ENCODE peak calls at places on chromosomes 6 and 20, in eight cellular contexts. H is left ventricle myocardium inferior; N is aorta; Q is H1; L is CD8-positive, alpha-beta T cell; S is PC-3; E is ovary; M is stomach. J is an unnamed sample.

GRCh38 chr20:44081476-44081875 is 105.5 kb downstream of the JPH2 start:
- DNase-seq in Q (no peak), E (no peak), H (no peak), N (no peak), M (no peak), S (no peak), L (no peak), J (peak; percentile 57)

GRCh38 chr20:46365483-46366215 is 40.8 kb downstream of the ELMO2 start:
- DNase-seq in E (no peak), N (no peak), L (no peak), Q (no peak), M (no peak), S (no peak), H (no peak), J (no peak)

GRCh38 chr20:48463096-48463710 is 364.6 kb downstream of the PREX1 start:
- DNase-seq in E (no peak), S (no peak), H (no peak), M (no peak), N (no peak), L (no peak), Q (no peak), J (no peak)

GRCh38 chr6:28401172-28401571 is 1.6 kb upstream of the ZSCAN12 start:
- DNase-seq in L (no peak), Q (no peak), M (no peak), N (no peak), H (no peak), E (no peak), S (peak; percentile 76), J (no peak)

GRCh38 chr6:126188271-126188909 is 151.5 kb upstream of the CENPW start:
- DNase-seq in H (no peak), N (no peak), Q (no peak), M (no peak), S (peak; percentile 45), L (no peak), E (no peak), J (no peak)

GRCh38 chr6:15038013-15038791 is 207.7 kb upstream of the JARID2 start:
- DNase-seq in N (no peak), E (no peak), S (no peak), H (no peak), M (no peak), L (no peak), Q (peak; percentile 62), J (no peak)

GRCh38 chr6:56649782-56650181 is 7.1 kb upstream of the DST start:
- DNase-seq in S (peak; percentile 30), M (no peak), Q (no peak), E (no peak), L (no peak), N (no peak), H (no peak), J (no peak)

GRCh38 chr6:31663961-31664789 is 622 bp downstream of the GPANK1 start:
- DNase-seq in S (peak; percentile 73), N (peak; percentile 71), E (peak; percentile 63), M (no peak), H (no peak), Q (no peak), L (no peak), J (peak; percentile 70)

GRCh38 chr20:57656821-57657536 is 36.8 kb upstream of the ZBP1 start:
- DNase-seq in Q (no peak), H (peak; percentile 13), L (peak; percentile 10), M (peak; percentile 19), E (no peak), N (no peak), S (no peak), J (peak; percentile 1)

GRCh38 chr6:88558981-88559380 is 392.8 kb upstream of the CNR1 start:
- DNase-seq in N (no peak), S (no peak), E (no peak), Q (no peak), M (no peak), H (no peak), L (no peak), J (no peak)

GRCh38 chr6:87684895-87685654 is 17.0 kb downstream of the AKIRIN2 start:
- DNase-seq in Q (no peak), M (no peak), S (no peak), N (no peak), L (no peak), H (no peak), E (no peak), J (no peak)

GRCh38 chr20:44573501-44573869 is 8.9 kb upstream of the PKIG start:
- DNase-seq in S (no peak), E (no peak), N (no peak), M (no peak), Q (no peak), H (no peak), L (no peak), J (no peak)

GRCh38 chr6:5202206-5202605 is 58.5 kb downstream of the LYRM4 start:
- DNase-seq in H (no peak), M (no peak), N (no peak), Q (no peak), L (no peak), S (no peak), E (no peak), J (no peak)

GRCh38 chr20:24672886-24673677 is 203.7 kb downstream of the SYNDIG1 start:
- DNase-seq in E (no peak), Q (no peak), N (no peak), L (no peak), S (peak; percentile 97), H (no peak), M (no peak), J (no peak)

GRCh38 chr20:25036331-25036936 is 21.5 kb downstream of the ACSS1 start:
- DNase-seq in L (no peak), M (no peak), H (no peak), Q (no peak), E (no peak), S (no peak), N (peak; percentile 32), J (no peak)

GRCh38 chr6:111185954-111186353 is 98.7 kb downstream of the SLC16A10 start:
- DNase-seq in M (peak; percentile 37), H (no peak), N (no peak), S (no peak), L (no peak), E (no peak), Q (no peak), J (no peak)

GRCh38 chr20:13930246-13930645 is 60.2 kb downstream of the SEL1L2 start:
- DNase-seq in N (no peak), S (peak; percentile 91), Q (no peak), E (no peak), L (no peak), M (no peak), H (no peak), J (no peak)

GRCh38 chr20:19947611-19948264 is 69.4 kb upstream of the NAA20 start:
- DNase-seq in Q (no peak), S (peak; percentile 30), L (no peak), N (no peak), E (no peak), M (peak; percentile 50), H (no peak), J (no peak)

GRCh38 chr6:156167289-156168076 is 609.7 kb upstream of the ARID1B start:
- DNase-seq in N (no peak), S (no peak), E (peak; percentile 42), M (no peak), L (no peak), Q (no peak), H (no peak), J (peak; percentile 60)
- H3K4me3 ChIP-seq in N (peak overlapping the region; percentile 60), S (no peak overlapping the region), E (peak overlapping the region; percentile 24), M (peak overlapping the region; percentile 23), L (no peak overlapping the region), Q (no peak overlapping the region), H (peak overlapping the region; percentile 52), J (peak overlapping the region; percentile 19)

DNA sequence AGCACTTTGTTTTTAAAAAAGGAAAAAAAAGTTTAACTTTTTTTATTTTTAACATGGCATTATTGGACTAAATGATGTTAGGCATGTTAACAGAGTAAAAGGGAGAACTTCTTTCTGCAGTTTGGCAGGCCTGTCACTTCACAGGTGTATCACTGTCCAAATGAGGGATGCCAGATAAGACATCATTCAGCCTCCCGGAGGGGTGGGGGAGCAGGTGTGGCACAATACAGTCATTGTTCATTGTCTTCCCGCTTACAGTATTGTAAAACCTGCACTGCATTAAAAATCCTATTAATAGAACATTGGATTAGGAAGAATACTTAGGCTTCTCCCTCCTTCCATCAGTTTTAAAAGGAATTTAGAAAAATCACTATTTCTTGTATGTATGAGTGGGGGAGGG is 80.7 kb downstream of the CARMIL1 start:
- DNase-seq in Q (no peak), S (peak; percentile 74), M (no peak), L (no peak), E (no peak), N (no peak), H (no peak), J (no peak)
- H3K27ac ChIP-seq in Q (no peak overlapping the region), S (peak overlapping the region; percentile 68), M (no peak overlapping the region), L (no peak overlapping the region), E (no peak overlapping the region), N (peak overlapping the region; percentile 57), H (peak overlapping the region; percentile 78), J (no peak overlapping the region)

DNA sequence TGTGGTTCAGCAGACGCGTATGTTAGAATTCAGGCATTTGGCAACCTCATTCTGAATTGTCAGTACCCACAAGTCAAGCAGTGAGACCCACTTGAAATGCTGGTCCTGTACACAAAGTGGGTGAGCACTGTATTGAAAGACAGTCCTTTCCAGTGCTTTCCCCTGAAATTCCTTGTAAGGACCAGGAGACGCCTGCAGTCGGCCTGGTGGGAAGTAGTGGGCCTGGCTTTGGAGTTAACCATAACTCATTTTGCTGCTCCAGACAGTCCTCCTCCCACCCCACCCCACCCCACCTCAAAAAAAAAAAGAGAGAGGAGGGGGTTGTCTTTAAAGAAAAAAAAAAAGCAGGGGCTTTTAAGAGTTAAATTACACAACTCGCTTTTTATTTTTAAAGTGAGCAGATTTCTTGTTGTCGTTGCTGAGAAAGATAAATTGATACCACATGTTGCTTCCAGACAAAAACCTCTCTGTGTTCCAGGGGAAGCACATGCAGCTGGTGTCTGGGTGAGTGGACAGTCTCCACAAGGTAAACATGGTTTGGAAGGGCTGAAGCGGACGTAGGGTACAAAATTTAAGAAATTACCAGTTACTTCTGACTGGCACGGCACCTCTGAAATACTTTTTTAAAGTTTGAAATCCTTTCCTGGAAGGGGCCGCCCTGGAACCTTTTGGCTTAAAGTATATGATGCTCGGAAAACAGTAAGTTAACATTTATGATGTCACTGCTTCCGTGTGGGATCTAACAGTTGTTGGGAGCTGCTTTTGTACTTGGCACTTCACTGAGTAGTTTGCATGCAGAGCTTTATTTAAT is 95.3 kb downstream of the FOXO3 start:
- DNase-seq in S (no peak), Q (no peak), N (no peak), M (no peak), L (no peak), H (no peak), E (peak; percentile 50), J (no peak)
- H3K4me3 ChIP-seq in S (no peak overlapping the region), Q (no peak overlapping the region), N (no peak overlapping the region), M (peak overlapping the region; percentile 20), L (no peak overlapping the region), H (peak overlapping the region; percentile 43), E (peak overlapping the region; percentile 23), J (peak overlapping the region; percentile 23)

DNA sequence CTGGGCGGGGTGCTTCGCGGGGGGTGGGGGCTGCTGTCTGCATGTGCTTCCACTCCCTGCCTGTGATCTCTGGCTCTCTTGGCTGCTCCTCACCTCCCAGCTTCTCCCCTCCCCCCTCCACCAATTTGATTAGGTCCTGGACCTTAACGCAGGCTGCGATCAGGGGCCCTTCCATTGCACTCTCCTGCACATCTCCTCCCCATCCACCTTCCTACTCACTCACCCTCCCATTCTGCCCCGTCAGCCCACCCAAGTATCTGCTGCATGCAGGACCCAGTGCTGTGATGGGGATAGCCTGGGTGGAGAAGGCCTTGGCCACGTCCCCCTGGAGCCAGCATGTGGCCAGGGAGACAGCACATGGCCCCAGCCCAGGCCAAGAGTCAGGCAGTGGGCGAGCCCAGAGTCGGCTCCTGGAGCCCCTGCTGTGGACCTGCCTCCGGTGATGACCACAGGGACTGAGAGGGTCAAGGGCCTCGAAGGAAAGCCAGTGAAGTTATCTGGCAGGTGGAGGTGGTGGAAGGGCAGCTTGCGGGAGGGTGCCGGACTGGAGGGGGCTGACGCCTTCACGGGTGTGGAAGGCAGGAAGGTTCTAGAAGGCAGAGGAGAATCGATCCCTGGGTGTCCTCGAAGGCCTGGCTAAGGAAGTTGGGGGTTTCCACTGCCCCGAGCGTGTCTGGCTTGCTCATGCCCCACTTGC is 40.7 kb downstream of the SRC start:
- DNase-seq in S (no peak), Q (no peak), M (no peak), H (no peak), E (peak; percentile 15), L (no peak), N (peak; percentile 38), J (no peak)
- H3K27ac ChIP-seq in S (no peak overlapping the region), Q (no peak overlapping the region), M (no peak overlapping the region), H (no peak overlapping the region), E (no peak overlapping the region), L (no peak overlapping the region), N (no peak overlapping the region), J (no peak overlapping the region)